ENCODE peak calls at places on chromosomes 1 and 21, in eight cellular contexts. S is pancreas, I is ascending aorta, Q is lung, E is A549, G is OCI-LY7, V is psoas muscle, P is mucosa of descending colon. Z is an unnamed sample. For H3K4me1, the result is how much of the 10 kb centered on the place peaks cover.

GRCh38 chr1:214018605-214019268 is 31.0 kb downstream of the PROX1 start:
- DNase-seq in E (no peak), Q (no peak), V (no peak), S (no peak), P (no peak), I (no peak), G (peak), Z (no peak)

GRCh38 chr1:172357753-172358152 is 62.7 kb upstream of the C1orf105 start:
- DNase-seq in Q (no peak), G (peak), E (no peak), V (no peak), P (no peak), S (no peak), I (no peak), Z (no peak)

GRCh38 chr21:44954281-44954771 is 14.5 kb downstream of the SLX9 start:
- DNase-seq in Q (no peak), V (peak), E (no peak), I (no peak), S (peak), P (no peak), G (no peak), Z (no peak)

GRCh38 chr1:175145899-175146298 is 46.7 kb downstream of the KIAA0040 start:
- DNase-seq in I (no peak), Q (no peak), G (no peak), P (no peak), V (no peak), S (no peak), E (no peak), Z (no peak)

GRCh38 chr1:246275036-246275435 is 232.0 kb downstream of the SMYD3 start:
- DNase-seq in Q (no peak), G (no peak), S (no peak), I (no peak), V (no peak), E (no peak), P (no peak), Z (no peak)

GRCh38 chr1:229552732-229553131 is 5.8 kb downstream of the ABCB10 start:
- DNase-seq in S (no peak), Q (no peak), V (no peak), G (no peak), P (no peak), I (no peak), E (no peak), Z (no peak)

GRCh38 chr1:214331827-214332423 is 51.0 kb downstream of the SMYD2 start:
- DNase-seq in Q (no peak), G (peak), V (no peak), P (peak), S (peak), I (no peak), E (peak), Z (peak)

GRCh38 chr1:169003864-169004516 is 102.5 kb upstream of the ATP1B1 start:
- DNase-seq in I (peak), V (no peak), P (no peak), E (no peak), S (peak), G (no peak), Q (peak), Z (no peak)

GRCh38 chr1:180926164-180926981 is 13.7 kb downstream of the KIAA1614 start:
- DNase-seq in G (peak), I (no peak), E (no peak), S (no peak), Q (no peak), P (peak), V (peak), Z (no peak)

GRCh38 chr21:43640437-43640836 is 18.9 kb downstream of the HSF2BP start:
- DNase-seq in V (no peak), P (no peak), I (no peak), Q (no peak), E (no peak), G (no peak), S (no peak), Z (no peak)

GRCh38 chr1:46128336-46128735 is 4.1 kb downstream of the PIK3R3 start:
- DNase-seq in S (no peak), G (no peak), E (no peak), Q (no peak), I (no peak), V (no peak), P (no peak), Z (no peak)

GRCh38 chr1:160103658-160104519 is 5.5 kb upstream of the IGSF8 start:
- DNase-seq in E (no peak), G (no peak), P (no peak), Q (no peak), V (no peak), I (no peak), S (no peak), Z (no peak)

GRCh38 chr1:55049271-55049913 is 10.0 kb downstream of the PCSK9 start:
- DNase-seq in P (no peak), Q (no peak), S (no peak), I (no peak), V (no peak), E (no peak), G (no peak), Z (no peak)
- TF ChIP-seq CTCF in P (no peak), Q (no peak), S (no peak), I (no peak), V (no peak), E (no peak), G (no peak), Z (no peak)

GRCh38 chr1:206663832-206664652 is 20.7 kb upstream of the MAPKAPK2 start:
- DNase-seq in S (peak), P (peak), I (no peak), V (peak), G (peak), E (peak), Q (peak), Z (no peak)
- H3K4me3 ChIP-seq in S (no peak), P (no peak), I (peak), V (peak), G (no peak), E (no peak), Q (no peak), Z (no peak)

GRCh38 chr1:26122988-26123973 is 11.7 kb downstream of the PDIK1L start:
- DNase-seq in V (no peak), G (no peak), S (no peak), E (no peak), I (no peak), Q (no peak), P (no peak), Z (no peak)
- H3K4me1 ChIP-seq in V (half or more), G (under half), S (under half), E (under half), I (under half), Q (under half), P (under half), Z (under half)

GRCh38 chr1:221310180-221310579 is 430.9 kb downstream of the HLX start:
- DNase-seq in I (no peak), G (no peak), E (no peak), Q (no peak), V (no peak), S (no peak), P (no peak), Z (no peak)

GRCh38 chr1:221309711-221310110 is 430.5 kb downstream of the HLX start:
- DNase-seq in I (no peak), E (no peak), S (no peak), V (no peak), Q (no peak), G (no peak), P (no peak), Z (no peak)

GRCh38 chr1:221316491-221317056 is 425.3 kb downstream of the DUSP10 start:
- DNase-seq in P (no peak), G (no peak), V (no peak), I (no peak), Q (no peak), E (no peak), S (no peak), Z (no peak)

GRCh38 chr1:221317537-221317936 is 424.4 kb downstream of the DUSP10 start:
- DNase-seq in V (no peak), G (no peak), Q (no peak), P (no peak), I (no peak), S (no peak), E (no peak), Z (no peak)

DNA sequence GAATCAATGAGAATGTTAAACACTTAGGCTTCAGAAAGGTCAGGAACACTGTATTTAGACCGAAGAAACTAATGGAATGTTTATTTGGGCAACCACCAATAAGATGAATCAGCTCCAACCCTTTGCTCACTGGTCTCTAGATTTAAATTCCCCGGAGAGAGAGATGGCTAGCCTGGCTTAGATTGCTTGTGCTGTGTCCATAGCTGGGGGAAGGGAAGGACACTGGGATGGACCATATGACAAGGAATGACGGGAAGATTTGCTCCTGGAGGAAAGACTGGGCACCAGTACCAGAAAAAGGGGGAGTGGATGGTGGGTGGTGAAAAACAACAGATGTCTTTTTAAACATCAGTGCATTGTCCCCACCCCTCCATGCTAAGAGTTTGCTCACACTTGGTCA is 426.6 kb downstream of the DUSP10 start:
- DNase-seq in S (no peak), I (no peak), G (no peak), P (no peak), V (no peak), E (no peak), Q (no peak), Z (no peak)
- TF ChIP-seq CTCF in S (no peak), I (no peak), G (no peak), P (no peak), V (no peak), E (no peak), Q (no peak), Z (no peak)

DNA sequence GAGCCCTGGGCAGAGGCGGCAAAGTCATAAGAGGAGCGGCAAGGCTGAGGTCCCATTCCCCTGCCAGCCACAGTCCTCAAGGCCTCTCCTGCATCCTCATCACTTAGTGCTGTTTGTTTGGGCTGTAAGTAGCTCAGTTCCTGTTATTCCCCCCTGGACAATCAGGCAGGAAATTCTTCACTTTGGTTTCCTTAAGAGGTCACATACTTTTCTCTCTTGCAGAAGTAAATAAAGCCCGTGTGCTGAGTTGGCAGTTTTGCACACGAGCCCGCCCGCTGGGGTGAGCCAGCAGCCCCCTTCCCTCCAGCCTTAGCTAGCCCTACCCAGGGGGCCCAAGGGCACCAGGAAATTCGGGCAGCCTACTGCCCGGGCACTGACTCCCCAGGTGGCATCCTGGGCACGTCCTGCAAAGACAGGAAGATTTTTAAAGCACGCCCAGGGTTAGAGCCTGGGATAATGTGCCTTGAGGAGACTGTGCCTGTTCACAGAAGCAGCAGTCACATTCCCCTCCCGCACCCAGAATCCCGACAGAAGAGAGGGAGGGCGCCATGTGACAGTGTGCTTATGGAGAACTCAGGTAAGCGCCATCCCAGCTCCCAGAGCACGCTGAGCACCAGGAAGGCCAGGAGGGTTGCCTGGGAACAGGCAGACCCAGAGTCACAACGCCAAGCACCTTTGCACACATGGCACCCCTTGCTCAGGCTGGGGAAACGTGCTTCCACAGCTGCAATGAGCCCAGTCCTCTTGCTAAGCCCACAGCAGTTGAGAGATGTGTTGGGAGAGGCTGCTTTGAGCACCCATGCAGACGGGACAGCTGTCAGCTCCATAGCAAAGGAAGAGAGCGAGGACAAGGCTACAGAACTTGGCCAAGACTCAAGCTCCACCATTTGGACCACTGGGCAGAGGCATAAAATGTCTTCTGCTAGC is 144.5 kb upstream of the TMEM51 start:
- DNase-seq in G (no peak), V (no peak), S (no peak), Q (no peak), E (no peak), P (no peak), I (no peak), Z (no peak)
- H3K4me3 ChIP-seq in G (no peak), V (no peak), S (no peak), Q (no peak), E (no peak), P (no peak), I (no peak), Z (no peak)

GRCh38 chr21:27424601-27425000 is 457.7 kb upstream of the ADAMTS5 start:
- DNase-seq in E (no peak), P (no peak), Q (no peak), G (no peak), S (no peak), V (no peak), I (no peak), Z (no peak)
- H3K4me1 ChIP-seq in E (under half), P (under half), Q (under half), G (under half), S (under half), V (under half), I (under half), Z (under half)

GRCh38 chr1:4711191-4711915 is 56.9 kb downstream of the AJAP1 start:
- DNase-seq in E (no peak), V (no peak), Q (no peak), I (no peak), P (no peak), G (no peak), S (no peak), Z (no peak)

GRCh38 chr1:4711944-4712343 is 57.5 kb downstream of the AJAP1 start:
- DNase-seq in E (no peak), G (no peak), S (no peak), Q (no peak), I (no peak), V (no peak), P (no peak), Z (no peak)

GRCh38 chr1:4708853-4709507 is 54.6 kb downstream of the AJAP1 start:
- DNase-seq in P (no peak), E (no peak), I (no peak), V (no peak), G (no peak), Q (no peak), S (no peak), Z (no peak)

GRCh38 chr1:4713669-4714068 is 59.3 kb downstream of the AJAP1 start:
- DNase-seq in E (no peak), Q (no peak), V (no peak), I (no peak), G (no peak), S (no peak), P (no peak), Z (no peak)

GRCh38 chr1:4710592-4711190 is 56.3 kb downstream of the AJAP1 start:
- DNase-seq in V (no peak), S (no peak), P (no peak), G (no peak), I (no peak), Q (no peak), E (no peak), Z (no peak)
- TF ChIP-seq CTCF in V (no peak), S (no peak), P (no peak), G (no peak), I (no peak), Q (no peak), E (no peak), Z (no peak)

DNA sequence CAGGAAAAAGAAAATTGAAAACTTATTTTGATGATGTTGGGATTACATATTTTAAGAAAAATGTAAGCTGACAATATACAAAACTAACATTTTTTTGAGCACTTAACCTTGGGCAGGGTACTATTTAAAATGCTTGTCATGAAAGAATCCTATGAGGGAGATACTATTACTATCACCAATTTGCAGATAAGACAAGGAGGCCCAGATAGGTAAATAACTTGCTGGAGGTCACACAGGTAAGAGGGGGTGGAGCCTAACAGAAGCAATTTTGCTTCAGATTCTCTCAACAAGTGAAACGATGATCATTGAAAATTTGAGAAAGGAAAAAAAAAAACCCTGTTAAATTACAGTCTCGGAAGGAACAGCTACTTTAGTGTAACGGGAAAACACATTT is 1.2 kb downstream of the GART start:
- DNase-seq in S (no peak), P (no peak), G (peak), V (no peak), E (no peak), Q (no peak), I (no peak), Z (no peak)
- H3K4me3 ChIP-seq in S (peak), P (no peak), G (peak), V (peak), E (peak), Q (no peak), I (peak), Z (no peak)

DNA sequence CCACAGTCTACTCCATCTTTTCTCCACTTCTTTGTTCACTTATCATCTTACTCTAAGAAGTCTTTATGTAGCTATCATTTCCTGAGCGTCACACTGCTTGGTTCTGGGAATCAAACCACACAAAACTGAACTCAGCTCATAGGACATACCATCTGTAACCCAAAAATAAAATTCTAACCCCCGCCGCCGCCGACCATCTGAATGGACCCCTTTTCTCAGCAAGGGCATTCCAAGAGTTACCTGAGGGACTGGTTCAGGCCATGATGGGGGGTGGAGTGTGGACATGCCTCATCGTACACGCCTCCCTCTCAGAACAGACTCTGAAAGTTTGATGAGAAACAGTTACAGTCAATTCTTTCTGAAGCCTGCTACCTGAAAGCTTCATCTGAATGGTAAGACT is 12.6 kb upstream of the CHI3L2 start:
- DNase-seq in S (no peak), E (no peak), G (peak), P (no peak), Q (no peak), I (no peak), V (no peak), Z (no peak)
- H3K4me1 ChIP-seq in S (under half), E (under half), G (half or more), P (under half), Q (under half), I (under half), V (under half), Z (half or more)

GRCh38 chr1:162370721-162371120 is 5.9 kb downstream of the SPATA46 start:
- DNase-seq in P (no peak), Q (no peak), G (no peak), S (no peak), V (no peak), E (no peak), I (no peak), Z (no peak)
- TF ChIP-seq CTCF in P (no peak), Q (no peak), G (no peak), S (no peak), V (no peak), E (no peak), I (no peak), Z (no peak)

Z was measured in Peyer's patch.